ENCODE peak calls at places on chromosomes 13 and 19, in seven cellular contexts. N is anterior cingulate cortex, J is T-cell, P is suprapubic skin, W is NCI-H345, F is choroid plexus epithelial cell, H is aorta. B is an unnamed sample.
A peak's percentile ranks its signal among the peaks of the same experiment; 100 is the strongest.

GRCh38 chr13:42539670-42540069 is 34.3 kb upstream of the TNFSF11 start:
- DNase-seq in N (no peak), J (no peak), P (no peak), W (no peak), F (no peak), H (no peak), B (peak; percentile 28)

GRCh38 chr13:94050686-94051085 is 428.8 kb downstream of the DCT start:
- DNase-seq in N (no peak), J (no peak), P (no peak), W (no peak), F (no peak), H (no peak), B (no peak)

GRCh38 chr13:36549771-36550170 is 117.5 kb downstream of the CCNA1 start:
- DNase-seq in N (no peak), J (no peak), P (no peak), W (peak; percentile 35), F (no peak), H (no peak), B (no peak)

GRCh38 chr19:46324277-46324676 is 22.6 kb upstream of the PPP5C start:
- DNase-seq in N (no peak), J (no peak), P (no peak), W (no peak), F (no peak), H (no peak), B (no peak)

GRCh38 chr19:57941593-57941992 is 5.9 kb downstream of the ZNF256 start:
- DNase-seq in N (no peak), J (no peak), P (no peak), W (no peak), F (no peak), H (no peak), B (no peak)

GRCh38 chr13:40346592-40346991 is 319.8 kb downstream of the FOXO1 start:
- DNase-seq in N (no peak), J (no peak), P (no peak), W (no peak), F (no peak), H (no peak), B (no peak)

GRCh38 chr13:33547035-33547434 is 261.5 kb upstream of the STARD13 start:
- DNase-seq in N (no peak), J (no peak), P (no peak), W (no peak), F (peak; percentile 32), H (no peak), B (no peak)

GRCh38 chr13:50969691-50970090 is 60.1 kb downstream of the RNASEH2B start:
- DNase-seq in N (no peak), J (no peak), P (no peak), W (peak; percentile 30), F (peak; percentile 26), H (no peak), B (peak; percentile 61)

GRCh38 chr19:28239270-28239669 is 973.7 kb downstream of the UQCRFS1 start:
- DNase-seq in N (no peak), J (no peak), P (peak; percentile 34), W (peak; percentile 10), F (peak; percentile 22), H (no peak), B (peak; percentile 23)

GRCh38 chr19:14408641-14409120 is 10.5 kb downstream of the DDX39A start:
- DNase-seq in N (no peak), J (no peak), P (no peak), W (no peak), F (no peak), H (no peak), B (no peak)

GRCh38 chr19:40059624-40060023 is 3.6 kb upstream of the ZNF780B start:
- DNase-seq in N (no peak), J (no peak), P (no peak), W (no peak), F (no peak), H (no peak), B (no peak)

GRCh38 chr13:85497652-85498051 is 301.6 kb downstream of the SLITRK6 start:
- DNase-seq in N (no peak), J (no peak), P (no peak), W (no peak), F (peak; percentile 95), H (no peak), B (no peak)

GRCh38 chr13:61413572-61413971 is 2.1 kb downstream of the PCDH20 start:
- DNase-seq in N (no peak), J (no peak), P (no peak), W (no peak), F (no peak), H (no peak), B (no peak)

GRCh38 chr13:69155136-69155535 is 952.5 kb upstream of the ATXN8OS start:
- DNase-seq in N (no peak), J (no peak), P (no peak), W (no peak), F (no peak), H (no peak), B (no peak)

GRCh38 chr13:32035701-32036100 is 4.1 kb downstream of the FRY start:
- DNase-seq in N (no peak), J (no peak), P (no peak), W (no peak), F (no peak), H (no peak), B (no peak)

GRCh38 chr13:33918199-33918932 is 100.4 kb downstream of the RFC3 start:
- DNase-seq in N (no peak), J (no peak), P (no peak), W (no peak), F (peak; percentile 62), H (no peak), B (no peak)

GRCh38 chr13:40271931-40272775 is 394.3 kb downstream of the FOXO1 start:
- DNase-seq in N (peak; percentile 62), J (no peak), P (peak; percentile 89), W (no peak), F (peak; percentile 94), H (peak; percentile 82), B (peak; percentile 9)

GRCh38 chr13:43881580-43881979 is 1.9 kb downstream of the LACC1 start:
- DNase-seq in N (no peak), J (no peak), P (no peak), W (no peak), F (no peak), H (no peak), B (no peak)

GRCh38 chr13:57748096-57748495 is 116.6 kb downstream of the PCDH17 start:
- DNase-seq in N (no peak), J (no peak), P (no peak), W (no peak), F (no peak), H (no peak), B (no peak)

GRCh38 chr13:96041326-96042092 is 11.7 kb downstream of the UGGT2 start:
- DNase-seq in N (no peak), J (no peak), P (no peak), W (peak; percentile 20), F (no peak), H (no peak), B (peak; percentile 12)

GRCh38 chr13:41071775-41072174 is 10.5 kb downstream of the WBP4 start:
- DNase-seq in N (no peak), J (no peak), P (no peak), W (no peak), F (no peak), H (no peak), B (no peak)

GRCh38 chr19:33064117-33064777 is 441 bp downstream of the RHPN2 start:
- DNase-seq in N (no peak), J (no peak), P (no peak), W (peak; percentile 86), F (no peak), H (no peak), B (no peak)

GRCh38 chr19:38739440-38740251 is 4.6 kb downstream of the CAPN12 start:
- DNase-seq in N (no peak), J (no peak), P (no peak), W (no peak), F (no peak), H (no peak), B (no peak)

GRCh38 chr13:46866150-46866549 is 30.7 kb downstream of the HTR2A start:
- DNase-seq in N (no peak), J (no peak), P (no peak), W (peak; percentile 28), F (peak; percentile 87), H (no peak), B (no peak)

GRCh38 chr19:46727036-46727501 is 10.2 kb upstream of the PRKD2 start:
- DNase-seq in N (no peak), J (no peak), P (no peak), W (no peak), F (no peak), H (no peak), B (no peak)

GRCh38 chr19:47296036-47296435 is 13.6 kb upstream of the C5AR1 start:
- DNase-seq in N (peak; percentile 26), J (peak; percentile 54), P (peak; percentile 88), W (peak; percentile 75), F (peak; percentile 89), H (no peak), B (no peak)

GRCh38 chr13:26025196-26025595 is 26.6 kb downstream of the SHISA2 start:
- DNase-seq in N (no peak), J (no peak), P (no peak), W (no peak), F (no peak), H (no peak), B (no peak)